ENCODE peak calls at places on chromosomes 1 and 21, in nine cellular contexts. One of them, this sample, is unnamed.
A peak's percentile ranks its signal among the peaks of the same experiment; 100 is the strongest.

GRCh38 chr21:33428669-33429068 is 25.5 kb downstream of the IFNGR2 start:
- DNase-seq in mesothelial cell of epicardium: no peak
- DNase-seq in MM.1S: no peak
- DNase-seq in endothelial cell: no peak
- DNase-seq in K562: no peak
- DNase-seq in HFFc6: peak; percentile 20
- DNase-seq in neural crest cell: no peak
- DNase-seq in psoas muscle: no peak
- DNase-seq in ovary: no peak
- DNase-seq in this sample: no peak

GRCh38 chr1:1671365-1672119 is 12.7 kb upstream of the CDK11B start:
- DNase-seq in K562: peak; percentile 8
- DNase-seq in ovary: peak; percentile 20
- DNase-seq in psoas muscle: no peak
- DNase-seq in neural crest cell: no peak
- DNase-seq in MM.1S: no peak
- DNase-seq in endothelial cell: no peak
- DNase-seq in mesothelial cell of epicardium: no peak
- DNase-seq in HFFc6: no peak
- DNase-seq in this sample: no peak

GRCh38 chr1:209741198-209741597 is 14.7 kb upstream of the TRAF3IP3 start:
- DNase-seq in endothelial cell: no peak
- DNase-seq in ovary: no peak
- DNase-seq in psoas muscle: no peak
- DNase-seq in HFFc6: no peak
- DNase-seq in mesothelial cell of epicardium: no peak
- DNase-seq in neural crest cell: no peak
- DNase-seq in MM.1S: no peak
- DNase-seq in K562: no peak
- DNase-seq in this sample: no peak

GRCh38 chr1:236024655-236025054 is 40.2 kb downstream of the NID1 start:
- DNase-seq in K562: no peak
- DNase-seq in HFFc6: no peak
- DNase-seq in MM.1S: no peak
- DNase-seq in endothelial cell: no peak
- DNase-seq in neural crest cell: no peak
- DNase-seq in mesothelial cell of epicardium: no peak
- DNase-seq in ovary: no peak
- DNase-seq in psoas muscle: no peak
- DNase-seq in this sample: no peak

GRCh38 chr1:230426246-230427101 is at the start of gene PGBD5:
- DNase-seq in neural crest cell: peak; percentile 76
- DNase-seq in mesothelial cell of epicardium: peak; percentile 79
- DNase-seq in ovary: peak; percentile 62
- DNase-seq in MM.1S: peak; percentile 89
- DNase-seq in psoas muscle: peak; percentile 75
- DNase-seq in HFFc6: no peak
- DNase-seq in K562: peak; percentile 99
- DNase-seq in endothelial cell: peak; percentile 85
- DNase-seq in this sample: peak; percentile 35

GRCh38 chr21:43989401-43989800 is 22.7 kb upstream of the TRAPPC10 start:
- DNase-seq in neural crest cell: no peak
- DNase-seq in ovary: no peak
- DNase-seq in MM.1S: no peak
- DNase-seq in psoas muscle: no peak
- DNase-seq in K562: no peak
- DNase-seq in mesothelial cell of epicardium: no peak
- DNase-seq in endothelial cell: no peak
- DNase-seq in HFFc6: no peak
- DNase-seq in this sample: no peak

GRCh38 chr1:86245566-86246190 is 89.1 kb upstream of the COL24A1 start:
- DNase-seq in mesothelial cell of epicardium: no peak
- DNase-seq in HFFc6: no peak
- DNase-seq in K562: no peak
- DNase-seq in ovary: no peak
- DNase-seq in MM.1S: no peak
- DNase-seq in neural crest cell: no peak
- DNase-seq in psoas muscle: no peak
- DNase-seq in endothelial cell: no peak
- DNase-seq in this sample: no peak

GRCh38 chr1:236904874-236905741 is 99.1 kb downstream of the MT1HL1 start:
- DNase-seq in endothelial cell: no peak
- DNase-seq in psoas muscle: peak; percentile 19
- DNase-seq in HFFc6: peak; percentile 85
- DNase-seq in ovary: no peak
- DNase-seq in K562: peak; percentile 42
- DNase-seq in neural crest cell: no peak
- DNase-seq in mesothelial cell of epicardium: no peak
- DNase-seq in MM.1S: no peak
- DNase-seq in this sample: no peak

GRCh38 chr1:46703927-46704641 is 14.8 kb downstream of the EFCAB14 start:
- DNase-seq in mesothelial cell of epicardium: no peak
- DNase-seq in MM.1S: no peak
- DNase-seq in ovary: no peak
- DNase-seq in neural crest cell: no peak
- DNase-seq in HFFc6: no peak
- DNase-seq in K562: no peak
- DNase-seq in psoas muscle: no peak
- DNase-seq in endothelial cell: no peak
- DNase-seq in this sample: no peak

GRCh38 chr1:18178125-18178524 is 70.5 kb downstream of the IGSF21 start:
- DNase-seq in neural crest cell: no peak
- DNase-seq in psoas muscle: no peak
- DNase-seq in ovary: no peak
- DNase-seq in mesothelial cell of epicardium: no peak
- DNase-seq in K562: no peak
- DNase-seq in MM.1S: no peak
- DNase-seq in endothelial cell: no peak
- DNase-seq in HFFc6: no peak
- DNase-seq in this sample: no peak

GRCh38 chr1:186566140-186566850 is 105.4 kb upstream of the PDC start:
- DNase-seq in MM.1S: no peak
- DNase-seq in neural crest cell: no peak
- DNase-seq in HFFc6: peak; percentile 62
- DNase-seq in endothelial cell: no peak
- DNase-seq in psoas muscle: no peak
- DNase-seq in mesothelial cell of epicardium: no peak
- DNase-seq in K562: no peak
- DNase-seq in ovary: no peak
- DNase-seq in this sample: no peak

GRCh38 chr1:241513378-241513777 is 6.2 kb downstream of the FH start:
- DNase-seq in K562: no peak
- DNase-seq in psoas muscle: no peak
- DNase-seq in HFFc6: no peak
- DNase-seq in neural crest cell: no peak
- DNase-seq in ovary: no peak
- DNase-seq in mesothelial cell of epicardium: no peak
- DNase-seq in endothelial cell: no peak
- DNase-seq in MM.1S: no peak
- DNase-seq in this sample: no peak

GRCh38 chr1:32364836-32365235 is 2.5 kb downstream of the TSSK3 start:
- DNase-seq in HFFc6: no peak
- DNase-seq in MM.1S: no peak
- DNase-seq in psoas muscle: no peak
- DNase-seq in ovary: no peak
- DNase-seq in endothelial cell: no peak
- DNase-seq in neural crest cell: no peak
- DNase-seq in mesothelial cell of epicardium: no peak
- DNase-seq in K562: peak; percentile 10
- DNase-seq in this sample: no peak

GRCh38 chr1:32361308-32361673 is 994 bp downstream of the FAM229A start:
- DNase-seq in K562: no peak
- DNase-seq in ovary: no peak
- DNase-seq in HFFc6: no peak
- DNase-seq in psoas muscle: no peak
- DNase-seq in mesothelial cell of epicardium: no peak
- DNase-seq in MM.1S: no peak
- DNase-seq in neural crest cell: no peak
- DNase-seq in endothelial cell: no peak
- DNase-seq in this sample: no peak

GRCh38 chr1:32361674-32362473 is 411 bp downstream of the FAM229A start:
- DNase-seq in endothelial cell: peak; percentile 58
- DNase-seq in HFFc6: no peak
- DNase-seq in psoas muscle: peak; percentile 64
- DNase-seq in ovary: peak; percentile 83
- DNase-seq in K562: peak; percentile 38
- DNase-seq in MM.1S: no peak
- DNase-seq in mesothelial cell of epicardium: peak; percentile 42
- DNase-seq in neural crest cell: peak; percentile 53
- DNase-seq in this sample: peak; percentile 34

GRCh38 chr1:32363713-32364112 is 1.4 kb downstream of the TSSK3 start:
- DNase-seq in endothelial cell: no peak
- DNase-seq in MM.1S: no peak
- DNase-seq in K562: no peak
- DNase-seq in ovary: no peak
- DNase-seq in neural crest cell: no peak
- DNase-seq in psoas muscle: peak; percentile 39
- DNase-seq in mesothelial cell of epicardium: no peak
- DNase-seq in HFFc6: no peak
- DNase-seq in this sample: no peak

GRCh38 chr1:32362474-32363313 is at the start of the genes FAM229A and TSSK3:
- DNase-seq in ovary: no peak
- DNase-seq in mesothelial cell of epicardium: no peak
- DNase-seq in neural crest cell: no peak
- DNase-seq in endothelial cell: no peak
- DNase-seq in psoas muscle: no peak
- DNase-seq in K562: no peak
- DNase-seq in HFFc6: no peak
- DNase-seq in MM.1S: no peak
- DNase-seq in this sample: no peak
- TF ChIP-seq CTCF in ovary: no peak
- TF ChIP-seq CTCF in mesothelial cell of epicardium: peak; percentile 9
- TF ChIP-seq CTCF in neural crest cell: no peak
- TF ChIP-seq CTCF in endothelial cell: no peak
- TF ChIP-seq CTCF in psoas muscle: no peak
- TF ChIP-seq CTCF in K562: no peak
- TF ChIP-seq CTCF in HFFc6: no peak
- TF ChIP-seq CTCF in MM.1S: no peak
- TF ChIP-seq CTCF in this sample: no peak

GRCh38 chr21:39155578-39155977 is 27.7 kb downstream of the PSMG1 start:
- DNase-seq in K562: no peak
- DNase-seq in endothelial cell: no peak
- DNase-seq in psoas muscle: no peak
- DNase-seq in neural crest cell: no peak
- DNase-seq in MM.1S: no peak
- DNase-seq in mesothelial cell of epicardium: no peak
- DNase-seq in HFFc6: no peak
- DNase-seq in ovary: no peak
- DNase-seq in this sample: no peak

GRCh38 chr21:39161064-39161463 is 22.2 kb downstream of the PSMG1 start:
- DNase-seq in psoas muscle: no peak
- DNase-seq in endothelial cell: no peak
- DNase-seq in HFFc6: no peak
- DNase-seq in K562: peak; percentile 40
- DNase-seq in MM.1S: no peak
- DNase-seq in mesothelial cell of epicardium: no peak
- DNase-seq in neural crest cell: no peak
- DNase-seq in ovary: no peak
- DNase-seq in this sample: no peak

GRCh38 chr21:39164523-39164922 is 18.7 kb downstream of the PSMG1 start:
- DNase-seq in mesothelial cell of epicardium: no peak
- DNase-seq in HFFc6: no peak
- DNase-seq in K562: no peak
- DNase-seq in endothelial cell: no peak
- DNase-seq in psoas muscle: no peak
- DNase-seq in MM.1S: no peak
- DNase-seq in ovary: no peak
- DNase-seq in neural crest cell: no peak
- DNase-seq in this sample: no peak

GRCh38 chr21:39156024-39156423 is 27.2 kb downstream of the PSMG1 start:
- DNase-seq in ovary: no peak
- DNase-seq in psoas muscle: no peak
- DNase-seq in HFFc6: no peak
- DNase-seq in K562: no peak
- DNase-seq in neural crest cell: no peak
- DNase-seq in MM.1S: no peak
- DNase-seq in mesothelial cell of epicardium: no peak
- DNase-seq in endothelial cell: no peak
- DNase-seq in this sample: no peak

DNA sequence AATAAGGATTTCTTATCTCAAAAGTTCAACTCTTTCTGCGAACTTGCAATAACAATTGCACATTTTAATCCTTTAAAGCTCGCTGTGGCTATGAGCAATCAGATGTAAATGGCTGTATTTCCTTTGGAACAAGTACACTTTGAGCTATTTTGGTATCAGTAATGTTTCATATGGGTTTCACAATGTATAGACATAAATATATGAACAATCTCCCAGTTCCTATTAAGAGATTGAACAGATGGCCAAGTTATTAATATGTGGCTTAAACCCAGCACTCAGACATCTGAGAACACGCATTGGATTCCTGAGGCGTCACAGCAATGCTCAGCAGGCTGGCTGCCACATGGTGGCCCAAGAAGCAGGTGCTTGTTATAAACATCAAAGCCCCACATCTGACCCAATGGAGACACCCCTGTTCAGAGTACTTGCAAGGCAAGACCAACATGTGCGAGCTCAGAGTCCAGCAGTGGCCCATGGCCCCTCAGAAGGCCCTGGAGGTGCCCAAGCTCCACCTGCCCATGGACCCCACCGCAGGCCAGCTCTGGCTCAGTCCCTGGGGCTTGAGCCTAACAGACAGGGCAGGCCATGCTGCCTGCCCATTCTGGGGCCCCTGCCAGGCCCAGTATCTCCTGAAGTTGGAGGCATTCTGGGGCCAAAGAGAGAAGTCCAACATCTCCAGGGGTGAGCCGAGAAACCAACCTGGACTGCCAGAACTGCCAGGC is 23.7 kb downstream of the PSMG1 start:
- DNase-seq in neural crest cell: no peak
- DNase-seq in psoas muscle: no peak
- DNase-seq in MM.1S: no peak
- DNase-seq in mesothelial cell of epicardium: no peak
- DNase-seq in HFFc6: no peak
- DNase-seq in ovary: no peak
- DNase-seq in K562: no peak
- DNase-seq in endothelial cell: no peak
- DNase-seq in this sample: no peak
- TF ChIP-seq CTCF in neural crest cell: no peak
- TF ChIP-seq CTCF in psoas muscle: no peak
- TF ChIP-seq CTCF in MM.1S: no peak
- TF ChIP-seq CTCF in mesothelial cell of epicardium: no peak
- TF ChIP-seq CTCF in HFFc6: no peak
- TF ChIP-seq CTCF in ovary: no peak
- TF ChIP-seq CTCF in K562: no peak
- TF ChIP-seq CTCF in endothelial cell: no peak
- TF ChIP-seq CTCF in this sample: no peak

GRCh38 chr1:53517109-53517508 is 57.9 kb downstream of the DMRTB1 start:
- DNase-seq in psoas muscle: no peak
- DNase-seq in endothelial cell: no peak
- DNase-seq in neural crest cell: no peak
- DNase-seq in mesothelial cell of epicardium: no peak
- DNase-seq in K562: no peak
- DNase-seq in MM.1S: no peak
- DNase-seq in ovary: no peak
- DNase-seq in HFFc6: no peak
- DNase-seq in this sample: no peak
- TF ChIP-seq CTCF in psoas muscle: no peak
- TF ChIP-seq CTCF in endothelial cell: no peak
- TF ChIP-seq CTCF in neural crest cell: no peak
- TF ChIP-seq CTCF in mesothelial cell of epicardium: no peak
- TF ChIP-seq CTCF in K562: no peak
- TF ChIP-seq CTCF in MM.1S: no peak
- TF ChIP-seq CTCF in ovary: no peak
- TF ChIP-seq CTCF in HFFc6: no peak
- TF ChIP-seq CTCF in this sample: no peak

GRCh38 chr1:154478639-154479038 is 23.4 kb upstream of the TDRD10 start:
- DNase-seq in K562: peak; percentile 45
- DNase-seq in neural crest cell: no peak
- DNase-seq in HFFc6: no peak
- DNase-seq in psoas muscle: no peak
- DNase-seq in MM.1S: peak; percentile 82
- DNase-seq in mesothelial cell of epicardium: no peak
- DNase-seq in ovary: no peak
- DNase-seq in endothelial cell: no peak
- DNase-seq in this sample: no peak
- TF ChIP-seq CTCF in K562: no peak
- TF ChIP-seq CTCF in neural crest cell: no peak
- TF ChIP-seq CTCF in HFFc6: peak; percentile 63
- TF ChIP-seq CTCF in psoas muscle: no peak
- TF ChIP-seq CTCF in MM.1S: peak; percentile 55
- TF ChIP-seq CTCF in mesothelial cell of epicardium: peak; percentile 29
- TF ChIP-seq CTCF in ovary: no peak
- TF ChIP-seq CTCF in endothelial cell: no peak
- TF ChIP-seq CTCF in this sample: no peak

This sample was measured in natural killer cell.